ENCODE peak calls at places on chromosomes 13 and 19, in seven cellular contexts. T, K, Z, I, H, A and X are unnamed samples.
A peak's percentile ranks its signal among the peaks of the same experiment; 100 is the strongest.

GRCh38 chr13:114179087-114179658 is at the start of gene CFAP97D2:
- DNase-seq in T (no peak), K (no peak), Z (no peak), I (no peak), H (peak; percentile 32), A (no peak), X (no peak)

GRCh38 chr19:5448374-5448773 is 6.8 kb upstream of the ZNRF4 start:
- DNase-seq in T (no peak), K (no peak), Z (no peak), I (no peak), H (no peak), A (no peak), X (no peak)

GRCh38 chr13:25732146-25732865 is 319.5 kb downstream of the SHISA2 start:
- DNase-seq in T (no peak), K (no peak), Z (no peak), I (no peak), H (no peak), A (no peak), X (no peak)

GRCh38 chr13:95494082-95494681 is 58.3 kb upstream of the CLDN10 start:
- DNase-seq in T (peak; percentile 48), K (no peak), Z (no peak), I (no peak), H (peak; percentile 77), A (no peak), X (no peak)

GRCh38 chr13:36282818-36283432 is 14.7 kb downstream of the CCDC169 start:
- DNase-seq in T (peak; percentile 3), K (no peak), Z (no peak), I (no peak), H (peak; percentile 72), A (no peak), X (no peak)

GRCh38 chr13:113357529-113357928 is 6.4 kb downstream of the GRTP1 start:
- DNase-seq in T (no peak), K (no peak), Z (no peak), I (no peak), H (no peak), A (no peak), X (no peak)

GRCh38 chr13:54317722-54318121 is 1289.1 kb downstream of the OLFM4 start:
- DNase-seq in T (no peak), K (no peak), Z (no peak), I (no peak), H (no peak), A (no peak), X (no peak)

GRCh38 chr13:105948143-105948542 is 587.3 kb downstream of the EFNB2 start:
- DNase-seq in T (no peak), K (no peak), Z (no peak), I (no peak), H (peak; percentile 20), A (no peak), X (no peak)

GRCh38 chr19:29583196-29584006 is 22.7 kb upstream of the POP4 start:
- DNase-seq in T (no peak), K (no peak), Z (no peak), I (no peak), H (no peak), A (no peak), X (no peak)

GRCh38 chr19:33426621-33427475 is 53.3 kb downstream of the CEBPG start:
- DNase-seq in T (no peak), K (peak; percentile 15), Z (no peak), I (no peak), H (no peak), A (no peak), X (no peak)

GRCh38 chr19:4139614-4140236 is 13.7 kb upstream of the CREB3L3 start:
- DNase-seq in T (peak; percentile 76), K (peak; percentile 89), Z (peak; percentile 80), I (peak; percentile 71), H (peak; percentile 83), A (peak; percentile 81), X (peak; percentile 85)

GRCh38 chr19:35544110-35544802 is 1.2 kb upstream of the TMEM147 start:
- DNase-seq in T (no peak), K (no peak), Z (no peak), I (no peak), H (no peak), A (no peak), X (no peak)

GRCh38 chr19:39318690-39319089 is 2.0 kb downstream of the LRFN1 start:
- DNase-seq in T (no peak), K (no peak), Z (no peak), I (no peak), H (no peak), A (no peak), X (no peak)
- H3K4me3 ChIP-seq in T (no peak overlapping the region), K (no peak overlapping the region), Z (no peak overlapping the region), I (no peak overlapping the region), H (no peak overlapping the region), A (no peak overlapping the region), X (no peak overlapping the region)

GRCh38 chr19:43754562-43755255 is at the start of gene SMG9:
- DNase-seq in T (peak; percentile 99), K (peak; percentile 98), Z (peak; percentile 99), I (peak; percentile 99), H (peak; percentile 97), A (peak; percentile 98), X (peak; percentile 96)
- H3K4me1 ChIP-seq in T (peaks cover 62% of the 10 kb centered on the region), K (peaks cover 48% of the 10 kb centered on the region), Z (peaks cover 75% of the 10 kb centered on the region), I (no peaks in the 10 kb centered on the region), H (peaks cover 6% of the 10 kb centered on the region), A (peaks cover 33% of the 10 kb centered on the region), X (peaks cover 9% of the 10 kb centered on the region)

GRCh38 chr19:8192227-8192820 is 16.8 kb upstream of the CERS4 start:
- DNase-seq in T (no peak), K (no peak), Z (no peak), I (no peak), H (peak; percentile 69), A (no peak), X (no peak)
- H3K4me3 ChIP-seq in T (no peak overlapping the region), K (no peak overlapping the region), Z (no peak overlapping the region), I (no peak overlapping the region), H (no peak overlapping the region), A (no peak overlapping the region), X (no peak overlapping the region)

DNA sequence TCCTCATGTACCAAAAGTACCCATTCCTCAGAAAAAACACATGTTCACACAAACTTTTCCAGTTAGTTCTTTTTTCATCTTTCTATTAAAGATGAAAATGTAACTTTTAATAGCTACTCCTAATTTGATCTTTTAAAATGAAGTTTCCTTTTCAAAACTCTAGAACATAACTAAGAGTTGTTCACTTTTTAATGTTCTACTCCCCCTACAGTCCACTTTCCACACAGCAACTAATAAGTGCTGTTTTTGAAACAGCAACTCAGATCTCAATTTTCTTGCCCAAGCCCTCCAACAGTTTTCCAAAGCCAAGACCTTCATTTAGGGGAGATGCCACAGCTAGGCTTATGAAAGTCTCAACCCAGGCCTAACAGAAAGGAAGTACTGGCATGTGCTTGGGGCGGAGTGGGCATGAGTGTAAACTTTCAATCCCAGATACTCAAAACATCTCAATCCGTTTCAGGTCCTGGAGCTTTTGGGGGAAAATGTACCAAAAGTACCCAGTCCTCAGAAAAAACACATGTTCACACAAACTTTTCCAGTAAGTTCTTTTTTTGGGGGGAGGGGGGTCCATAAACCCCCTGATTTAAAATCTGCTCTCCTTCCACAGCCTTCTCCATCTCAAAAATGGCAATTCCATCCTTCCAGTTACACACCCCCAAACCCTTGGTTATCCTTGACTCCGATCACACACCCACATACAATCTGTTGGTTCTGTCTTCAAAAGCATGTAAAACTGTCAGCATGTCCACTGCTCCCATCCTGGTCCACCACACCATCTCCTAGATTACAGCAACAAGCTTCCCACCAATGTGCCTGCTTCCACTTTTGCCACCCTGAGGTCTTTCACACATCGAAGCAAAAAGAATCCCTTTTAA is 2.0 kb downstream of the FBL start:
- DNase-seq in T (peak; percentile 89), K (no peak), Z (no peak), I (no peak), H (peak; percentile 68), A (no peak), X (no peak)
- H3K4me1 ChIP-seq in T (peaks cover 36% of the 10 kb centered on the region), K (peaks cover 42% of the 10 kb centered on the region), Z (peaks cover 21% of the 10 kb centered on the region), I (no peaks in the 10 kb centered on the region), H (peaks cover 30% of the 10 kb centered on the region), A (peaks cover 32% of the 10 kb centered on the region), X (peaks cover 68% of the 10 kb centered on the region)

DNA sequence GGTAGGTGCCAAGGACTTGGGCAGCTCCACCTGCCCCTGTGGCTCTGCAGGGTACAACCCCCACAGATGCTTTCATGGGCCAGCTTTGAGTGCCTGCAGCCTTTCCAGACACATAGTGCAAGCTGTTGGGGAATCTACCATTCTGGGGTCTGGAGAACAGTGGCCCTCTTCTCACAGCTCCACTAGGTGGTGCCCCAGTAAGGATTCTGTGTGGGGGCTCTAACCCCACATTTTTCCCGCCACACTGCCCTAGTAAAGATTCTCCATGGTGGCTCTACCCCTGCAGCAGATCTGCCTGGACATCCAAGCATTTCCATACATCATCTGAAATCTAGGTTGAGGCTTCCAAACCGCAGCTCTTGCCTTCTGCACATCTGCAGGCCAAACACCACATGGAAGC is 149.7 kb upstream of the FNDC3A start:
- DNase-seq in T (no peak), K (no peak), Z (no peak), I (no peak), H (no peak), A (no peak), X (no peak)
- H3K4me3 ChIP-seq in T (no peak overlapping the region), K (no peak overlapping the region), Z (no peak overlapping the region), I (no peak overlapping the region), H (no peak overlapping the region), A (no peak overlapping the region), X (no peak overlapping the region)

DNA sequence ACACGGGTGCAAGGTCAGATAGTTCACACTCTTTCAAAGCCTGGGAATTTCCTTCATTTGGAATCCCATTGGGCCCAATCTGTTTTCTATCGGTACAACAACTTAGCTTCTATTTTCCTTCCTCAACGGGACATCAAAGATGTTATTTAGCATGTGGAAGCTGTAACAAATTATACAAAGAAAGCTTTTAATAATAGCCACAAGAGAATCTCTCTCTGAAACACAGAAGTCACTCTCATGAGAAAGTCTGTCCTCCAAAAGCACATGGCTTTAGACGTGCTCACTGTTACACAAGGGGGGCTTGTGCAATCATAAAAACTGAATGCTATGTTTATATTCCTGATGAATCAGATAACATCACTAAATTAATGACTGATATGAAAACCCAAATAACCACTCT is 28.9 kb upstream of the CYSLTR2 start:
- DNase-seq in T (no peak), K (no peak), Z (no peak), I (no peak), H (no peak), A (peak; percentile 37), X (no peak)
- H3K4me1 ChIP-seq in T (no peaks in the 10 kb centered on the region), K (peaks cover 20% of the 10 kb centered on the region), Z (no peaks in the 10 kb centered on the region), I (peaks cover 8% of the 10 kb centered on the region), H (no peaks in the 10 kb centered on the region), A (peaks cover 24% of the 10 kb centered on the region), X (peaks cover 23% of the 10 kb centered on the region)